ENCODE peak calls at places on chromosomes 7 and 10, in six cellular contexts. P is GM23338; F is CD8-positive, alpha-beta T cell; X is small intestine; J is SK-N-SH; E is tibial artery. R is an unnamed sample.
A peak's percentile ranks its signal among the peaks of the same experiment; 100 is the strongest.

GRCh38 chr7:93046641-93047040 is 71.1 kb downstream of the SAMD9 start:
- DNase-seq in X (no peak), J (no peak), P (no peak), E (no peak), F (no peak), R (no peak)

GRCh38 chr7:98761225-98761624 is 108.6 kb downstream of the TMEM130 start:
- DNase-seq in P (no peak), J (no peak), F (no peak), X (no peak), E (no peak), R (no peak)

GRCh38 chr7:157153260-157153659 is 14.5 kb downstream of the UBE3C start:
- DNase-seq in F (no peak), J (no peak), X (no peak), E (no peak), P (no peak), R (no peak)

GRCh38 chr10:22320591-22321155 is at the start of gene BMI1:
- DNase-seq in F (peak; percentile 66), X (peak; percentile 61), E (peak; percentile 93), P (peak; percentile 68), J (peak; percentile 95), R (peak; percentile 94)

GRCh38 chr10:111986079-111986478 is 197.5 kb downstream of the GPAM start:
- DNase-seq in J (no peak), E (no peak), F (no peak), X (no peak), P (no peak), R (no peak)

GRCh38 chr7:66669088-66669487 is 40.4 kb downstream of the KCTD7 start:
- DNase-seq in X (no peak), E (no peak), F (no peak), J (no peak), P (no peak), R (no peak)

GRCh38 chr7:10889266-10889898 is 84.3 kb upstream of the PHF14 start:
- DNase-seq in J (peak; percentile 78), E (no peak), F (peak; percentile 31), P (peak; percentile 77), X (peak; percentile 30), R (no peak)

GRCh38 chr7:93551063-93551895 is 23.2 kb downstream of the CALCR start:
- DNase-seq in J (no peak), P (peak; percentile 92), F (no peak), X (peak; percentile 3), E (no peak), R (no peak)

GRCh38 chr7:134457166-134457565 is 1.7 kb downstream of the AKR1B1 start:
- DNase-seq in X (no peak), P (no peak), J (no peak), E (no peak), F (no peak), R (no peak)

GRCh38 chr10:122468923-122469781 is 7.8 kb downstream of the HTRA1 start:
- DNase-seq in P (no peak), J (no peak), E (peak; percentile 74), F (no peak), X (no peak), R (no peak)

GRCh38 chr7:67907792-67908191 is 911.2 kb downstream of the TYW1 start:
- DNase-seq in P (no peak), F (no peak), E (no peak), J (no peak), X (no peak), R (no peak)

GRCh38 chr7:474605-475424 is 44.8 kb downstream of the PDGFA start:
- DNase-seq in J (no peak), F (no peak), P (no peak), E (peak; percentile 64), X (no peak), R (peak; percentile 37)

GRCh38 chr10:5945203-5945534 is 32.2 kb downstream of the IL15RA start:
- DNase-seq in E (no peak), P (no peak), F (no peak), J (no peak), X (no peak), R (no peak)

GRCh38 chr10:3902054-3902808 is 117.2 kb upstream of the KLF6 start:
- DNase-seq in F (no peak), J (no peak), X (peak; percentile 33), P (no peak), E (no peak), R (no peak)

GRCh38 chr7:87038993-87039716 is 20.3 kb downstream of the ELAPOR2 start:
- DNase-seq in J (no peak), P (no peak), F (no peak), E (no peak), X (no peak), R (no peak)

GRCh38 chr10:69728335-69728861 is 73.3 kb upstream of the COL13A1 start:
- DNase-seq in J (peak; percentile 66), F (no peak), P (no peak), X (no peak), E (no peak), R (no peak)

GRCh38 chr7:46811529-46811928 is 770.4 kb downstream of the TNS3 start:
- DNase-seq in X (no peak), F (no peak), J (no peak), E (no peak), P (no peak), R (peak; percentile 68)

GRCh38 chr7:29398011-29398410 is 165.6 kb upstream of the PRR15 start:
- DNase-seq in X (no peak), P (no peak), J (no peak), F (no peak), E (no peak), R (no peak)

DNA sequence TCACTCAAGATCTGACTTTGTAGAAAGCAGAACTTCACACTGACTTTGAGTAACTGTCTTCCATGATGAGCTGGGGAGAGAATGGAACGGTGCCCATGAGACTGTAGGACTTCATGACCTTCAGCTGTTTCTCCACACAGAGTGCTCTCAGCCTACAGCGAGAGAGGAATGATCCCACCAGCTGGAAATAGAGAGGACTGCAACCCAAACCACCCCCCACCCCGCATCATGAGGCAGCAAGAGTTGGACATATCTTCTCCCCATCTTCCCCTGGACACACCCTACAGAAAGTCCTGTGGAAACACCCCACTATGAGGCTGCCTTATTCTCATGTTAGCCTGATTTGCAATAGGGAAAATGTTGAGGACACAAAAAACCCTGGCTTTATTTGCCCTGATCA is 312.5 kb downstream of the PAXIP1 start:
- DNase-seq in P (no peak), F (no peak), J (no peak), E (no peak), X (no peak), R (no peak)
- H3K27me3 ChIP-seq in P (no peaks in the 10 kb centered on the region), F (no peaks in the 10 kb centered on the region), J (no peaks in the 10 kb centered on the region), E (no peaks in the 10 kb centered on the region), X (no peaks in the 10 kb centered on the region), R (no peaks in the 10 kb centered on the region)

GRCh38 chr7:150410680-150411346 is 31.7 kb downstream of the ZNF775 start:
- DNase-seq in J (no peak), X (no peak), E (no peak), P (no peak), F (no peak), R (peak; percentile 52)
- H3K27ac ChIP-seq in J (no peak overlapping the region), X (no peak overlapping the region), E (no peak overlapping the region), P (no peak overlapping the region), F (no peak overlapping the region), R (no peak overlapping the region)

GRCh38 chr7:27138987-27139334 is 4.5 kb downstream of the HOXA5 start:
- DNase-seq in P (peak; percentile 24), X (peak; percentile 46), E (no peak), F (no peak), J (no peak), R (no peak)
- H3K27me3 ChIP-seq in P (peaks cover 100% of the 10 kb centered on the region), X (peaks cover 9% of the 10 kb centered on the region), E (no peaks in the 10 kb centered on the region), F (peaks cover 13% of the 10 kb centered on the region), J (peaks cover 100% of the 10 kb centered on the region), R (no peaks in the 10 kb centered on the region)

GRCh38 chr7:30472771-30473392 is 5.7 kb downstream of the NOD1 start:
- DNase-seq in J (no peak), P (no peak), X (no peak), F (no peak), E (no peak), R (peak; percentile 52)
- H3K27ac ChIP-seq in J (no peak overlapping the region), P (no peak overlapping the region), X (peak overlapping the region; percentile 36), F (no peak overlapping the region), E (peak overlapping the region; percentile 7), R (no peak overlapping the region)

GRCh38 chr10:133377025-133377817 is 1.8 kb upstream of the PAOX start:
- DNase-seq in J (no peak), P (no peak), E (no peak), X (no peak), F (no peak), R (no peak)
- H3K27me3 ChIP-seq in J (no peaks in the 10 kb centered on the region), P (peaks cover 60% of the 10 kb centered on the region), E (no peaks in the 10 kb centered on the region), X (no peaks in the 10 kb centered on the region), F (no peaks in the 10 kb centered on the region), R (no peaks in the 10 kb centered on the region)

GRCh38 chr7:116224492-116225098 is 14.3 kb downstream of the TES start:
- DNase-seq in F (no peak), X (no peak), P (no peak), E (no peak), J (no peak), R (no peak)

GRCh38 chr7:116227678-116228239 is 17.4 kb downstream of the TES start:
- DNase-seq in J (peak; percentile 65), E (no peak), P (no peak), F (no peak), X (no peak), R (no peak)

GRCh38 chr7:116226664-116227063 is 16.3 kb downstream of the TES start:
- DNase-seq in F (no peak), J (no peak), E (no peak), X (no peak), P (no peak), R (no peak)

GRCh38 chr7:116223598-116223997 is 13.3 kb downstream of the TES start:
- DNase-seq in J (no peak), P (no peak), F (no peak), X (no peak), E (no peak), R (no peak)

GRCh38 chr7:116225860-116226259 is 15.5 kb downstream of the TES start:
- DNase-seq in X (no peak), J (no peak), P (no peak), F (no peak), E (no peak), R (no peak)
- H3K27ac ChIP-seq in X (no peak overlapping the region), J (no peak overlapping the region), P (no peak overlapping the region), F (no peak overlapping the region), E (peak overlapping the region; percentile 87), R (peak overlapping the region; percentile 93)

GRCh38 chr10:89209718-89210117 is 2.6 kb upstream of the CH25H start:
- DNase-seq in E (no peak), X (no peak), P (no peak), J (no peak), F (no peak), R (no peak)
- H3K27me3 ChIP-seq in E (peaks cover 7% of the 10 kb centered on the region), X (peaks cover 3% of the 10 kb centered on the region), P (peaks cover 58% of the 10 kb centered on the region), J (peaks cover 15% of the 10 kb centered on the region), F (peaks cover 12% of the 10 kb centered on the region), R (peaks cover 6% of the 10 kb centered on the region)

DNA sequence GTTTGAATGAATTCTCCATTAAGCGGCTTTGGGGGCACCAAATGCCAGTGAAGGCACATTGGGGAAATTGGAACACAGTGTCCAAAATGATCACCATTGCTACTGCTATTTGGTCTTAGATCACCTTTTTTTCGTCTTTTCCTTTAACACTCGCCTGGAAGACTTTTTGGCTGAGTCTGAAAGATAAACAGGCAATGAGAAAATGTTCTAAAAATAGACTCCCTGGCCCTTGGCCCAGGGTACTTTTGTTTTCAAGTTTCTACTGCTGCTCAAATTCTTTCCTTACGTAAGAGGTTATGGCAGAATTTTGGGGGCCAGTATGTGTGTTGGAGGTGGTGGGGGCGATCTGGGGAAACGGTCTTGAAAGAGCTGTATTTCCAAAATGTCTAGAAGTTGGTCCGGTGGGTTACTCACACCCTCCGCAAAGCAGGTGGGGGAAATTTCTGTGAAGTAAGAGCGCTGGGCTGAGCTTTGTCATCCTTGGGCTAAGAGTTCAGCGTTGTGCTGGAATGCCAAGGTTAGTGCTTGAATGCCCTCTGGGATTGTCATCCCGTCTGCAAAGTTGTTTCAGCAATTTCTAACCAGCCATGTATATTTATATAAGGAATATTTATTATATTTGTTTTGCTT is 1.3 kb upstream of the ITPRIP start:
- DNase-seq in E (no peak), F (peak; percentile 9), X (no peak), J (no peak), P (no peak), R (peak; percentile 87)
- H3K27ac ChIP-seq in E (peak overlapping the region; percentile 92), F (no peak overlapping the region), X (peak overlapping the region; percentile 96), J (peak overlapping the region; percentile 98), P (peak overlapping the region; percentile 51), R (peak overlapping the region; percentile 99)